ENCODE peak calls at places on chromosomes 2 and 18, in eight cellular contexts. R, K, H, O, B, P, D and I are unnamed samples.
A peak's percentile ranks its signal among the peaks of the same experiment; 100 is the strongest.

GRCh38 chr2:119290859-119291587 is 67.4 kb downstream of the STEAP3 start:
- DNase-seq in P (peak; percentile 75), O (peak; percentile 48), B (peak; percentile 70), D (peak; percentile 74), R (peak; percentile 87), H (peak; percentile 39), K (peak; percentile 13), I (peak; percentile 90)

GRCh38 chr18:60019463-60019840 is 119.7 kb downstream of the PMAIP1 start:
- DNase-seq in B (no peak), P (no peak), O (no peak), D (no peak), H (no peak), R (no peak), K (peak; percentile 51), I (no peak)

GRCh38 chr2:25041307-25041927 is 459 bp upstream of the EFR3B start:
- DNase-seq in B (peak; percentile 35), D (peak; percentile 77), R (peak; percentile 84), K (no peak), P (peak; percentile 10), H (no peak), O (no peak), I (peak; percentile 60)

GRCh38 chr2:232113821-232114220 is 152.3 kb downstream of the DIS3L2 start:
- DNase-seq in O (no peak), D (no peak), B (no peak), R (no peak), K (no peak), P (no peak), H (no peak), I (no peak)

GRCh38 chr2:42363413-42363812 is 2.4 kb upstream of the COX7A2L start:
- DNase-seq in K (no peak), D (no peak), R (no peak), H (no peak), O (no peak), P (no peak), B (no peak), I (no peak)

GRCh38 chr2:85750509-85751299 is 3.1 kb upstream of the ATOH8 start:
- DNase-seq in K (no peak), P (peak; percentile 31), D (peak; percentile 80), O (no peak), R (peak; percentile 86), H (no peak), B (peak; percentile 48), I (peak; percentile 83)

GRCh38 chr18:58528011-58528367 is 100.9 kb downstream of the ALPK2 start:
- DNase-seq in B (no peak), P (no peak), D (no peak), K (no peak), O (peak; percentile 59), H (no peak), R (no peak), I (no peak)

GRCh38 chr2:183248866-183249567 is 124.8 kb downstream of the NUP35 start:
- DNase-seq in R (no peak), O (no peak), B (no peak), D (peak; percentile 36), H (no peak), K (peak; percentile 51), P (no peak), I (no peak)

GRCh38 chr18:77127769-77128671 is 4.6 kb downstream of the MBP start:
- DNase-seq in R (no peak), B (no peak), P (no peak), O (no peak), H (no peak), K (peak; percentile 76), D (no peak), I (no peak)

GRCh38 chr18:46283268-46283667 is 179.1 kb downstream of the HAUS1 start:
- DNase-seq in H (no peak), K (no peak), O (no peak), R (no peak), P (no peak), B (peak; percentile 43), D (no peak), I (no peak)